ENCODE peak calls at places on chromosomes 12 and 14, in nine cellular contexts. One of them, this sample, is unnamed.

GRCh38 chr12:118409834-118410233 is 33.5 kb downstream of the SUDS3 start:
- DNase-seq in uterus: no peak
- DNase-seq in Peyer's patch: no peak
- DNase-seq in H54: no peak
- DNase-seq in NB4: no peak
- DNase-seq in ovary: no peak
- DNase-seq in right lobe of liver: no peak
- DNase-seq in suprapubic skin: no peak
- DNase-seq in breast epithelium: no peak
- DNase-seq in this sample: no peak

GRCh38 chr14:66009104-66009503 is 477.1 kb upstream of the CCDC196 start:
- DNase-seq in right lobe of liver: no peak
- DNase-seq in suprapubic skin: no peak
- DNase-seq in breast epithelium: no peak
- DNase-seq in Peyer's patch: no peak
- DNase-seq in H54: peak; percentile 13
- DNase-seq in NB4: no peak
- DNase-seq in ovary: no peak
- DNase-seq in uterus: no peak
- DNase-seq in this sample: no peak

GRCh38 chr12:70117670-70118069 is 125.6 kb upstream of the CNOT2 start:
- DNase-seq in NB4: no peak
- DNase-seq in H54: no peak
- DNase-seq in ovary: no peak
- DNase-seq in suprapubic skin: no peak
- DNase-seq in uterus: no peak
- DNase-seq in Peyer's patch: no peak
- DNase-seq in breast epithelium: no peak
- DNase-seq in right lobe of liver: no peak
- DNase-seq in this sample: no peak

GRCh38 chr14:63542231-63542999 is 762 bp downstream of the PPP2R5E start:
- DNase-seq in breast epithelium: peak; percentile 54
- DNase-seq in NB4: peak; percentile 36
- DNase-seq in ovary: peak; percentile 12
- DNase-seq in right lobe of liver: peak; percentile 48
- DNase-seq in Peyer's patch: peak; percentile 17
- DNase-seq in suprapubic skin: peak; percentile 59
- DNase-seq in uterus: peak; percentile 20
- DNase-seq in H54: peak; percentile 23
- DNase-seq in this sample: peak; percentile 56

GRCh38 chr12:94678849-94679248 is 28.5 kb upstream of the TMCC3 start:
- DNase-seq in uterus: no peak
- DNase-seq in suprapubic skin: no peak
- DNase-seq in right lobe of liver: no peak
- DNase-seq in NB4: no peak
- DNase-seq in H54: no peak
- DNase-seq in ovary: no peak
- DNase-seq in Peyer's patch: no peak
- DNase-seq in breast epithelium: no peak
- DNase-seq in this sample: no peak

GRCh38 chr12:122454739-122455138 is 32.3 kb upstream of the CLIP1 start:
- DNase-seq in breast epithelium: no peak
- DNase-seq in Peyer's patch: no peak
- DNase-seq in NB4: no peak
- DNase-seq in ovary: no peak
- DNase-seq in suprapubic skin: no peak
- DNase-seq in uterus: no peak
- DNase-seq in H54: no peak
- DNase-seq in right lobe of liver: no peak
- DNase-seq in this sample: no peak

GRCh38 chr12:780750-781379 is 28.5 kb downstream of the WNK1 start:
- DNase-seq in suprapubic skin: no peak
- DNase-seq in NB4: no peak
- DNase-seq in H54: no peak
- DNase-seq in ovary: no peak
- DNase-seq in breast epithelium: no peak
- DNase-seq in right lobe of liver: no peak
- DNase-seq in uterus: no peak
- DNase-seq in Peyer's patch: no peak
- DNase-seq in this sample: no peak

GRCh38 chr14:94175403-94176146 is 1.5 kb downstream of the PPP4R4 start:
- DNase-seq in uterus: no peak
- DNase-seq in right lobe of liver: no peak
- DNase-seq in H54: no peak
- DNase-seq in NB4: no peak
- DNase-seq in breast epithelium: no peak
- DNase-seq in suprapubic skin: no peak
- DNase-seq in Peyer's patch: no peak
- DNase-seq in ovary: no peak
- DNase-seq in this sample: no peak

DNA sequence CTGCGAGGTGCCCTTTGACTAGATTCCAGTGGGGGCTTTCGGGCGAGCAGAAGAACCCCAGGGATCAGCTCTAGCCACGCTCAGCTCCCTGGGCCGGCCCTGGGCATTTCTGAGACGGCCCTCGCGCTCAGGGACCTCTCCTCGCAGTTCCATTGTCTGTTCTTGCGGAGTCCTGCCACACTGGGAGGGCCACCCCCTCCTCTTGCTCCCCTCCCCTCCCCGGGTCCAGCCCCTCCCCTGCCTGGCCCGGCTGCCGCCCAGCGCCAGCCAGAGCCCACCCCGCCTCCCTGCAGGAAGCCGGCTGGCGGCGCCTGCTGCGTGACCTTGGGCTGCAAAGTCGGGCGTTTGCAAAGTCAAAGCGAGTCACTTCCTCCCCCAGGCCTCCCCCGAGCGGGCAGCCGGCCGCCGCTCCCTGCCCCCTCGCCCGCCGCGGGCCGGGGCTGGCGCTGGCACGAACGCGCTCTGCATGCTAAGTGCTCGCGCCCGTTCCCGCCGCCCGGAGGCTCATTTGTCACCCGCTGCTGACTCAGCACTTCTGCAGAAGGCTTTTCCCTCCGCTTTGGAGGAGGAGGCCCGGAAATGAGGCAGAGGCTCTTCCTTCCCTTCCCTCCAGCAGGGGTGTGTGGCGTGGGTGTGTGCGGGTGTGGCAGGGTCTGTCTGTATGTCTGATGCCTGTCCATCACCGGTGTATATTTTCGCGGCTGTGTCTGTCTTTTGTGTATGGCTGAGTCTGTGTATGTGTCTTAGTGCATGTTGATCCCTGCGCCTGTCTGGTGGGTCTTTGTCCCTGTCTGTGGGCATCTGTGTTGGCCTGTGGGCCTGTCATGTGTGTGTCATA is 72.0 kb downstream of the IRF2BPL start:
- DNase-seq in Peyer's patch: peak; percentile 83
- DNase-seq in ovary: peak; percentile 85
- DNase-seq in suprapubic skin: peak; percentile 95
- DNase-seq in H54: peak; percentile 56
- DNase-seq in NB4: peak; percentile 96
- DNase-seq in right lobe of liver: peak; percentile 94
- DNase-seq in uterus: peak; percentile 85
- DNase-seq in breast epithelium: peak; percentile 90
- DNase-seq in this sample: peak; percentile 99
- TF ChIP-seq POLR2A in Peyer's patch: peak; percentile 34
- TF ChIP-seq POLR2A in ovary: no peak
- TF ChIP-seq POLR2A in suprapubic skin: no peak
- TF ChIP-seq POLR2A in H54: no peak
- TF ChIP-seq POLR2A in NB4: no peak
- TF ChIP-seq POLR2A in right lobe of liver: peak; percentile 58
- TF ChIP-seq POLR2A in uterus: no peak
- TF ChIP-seq POLR2A in breast epithelium: no peak
- TF ChIP-seq POLR2A in this sample: peak; percentile 45

DNA sequence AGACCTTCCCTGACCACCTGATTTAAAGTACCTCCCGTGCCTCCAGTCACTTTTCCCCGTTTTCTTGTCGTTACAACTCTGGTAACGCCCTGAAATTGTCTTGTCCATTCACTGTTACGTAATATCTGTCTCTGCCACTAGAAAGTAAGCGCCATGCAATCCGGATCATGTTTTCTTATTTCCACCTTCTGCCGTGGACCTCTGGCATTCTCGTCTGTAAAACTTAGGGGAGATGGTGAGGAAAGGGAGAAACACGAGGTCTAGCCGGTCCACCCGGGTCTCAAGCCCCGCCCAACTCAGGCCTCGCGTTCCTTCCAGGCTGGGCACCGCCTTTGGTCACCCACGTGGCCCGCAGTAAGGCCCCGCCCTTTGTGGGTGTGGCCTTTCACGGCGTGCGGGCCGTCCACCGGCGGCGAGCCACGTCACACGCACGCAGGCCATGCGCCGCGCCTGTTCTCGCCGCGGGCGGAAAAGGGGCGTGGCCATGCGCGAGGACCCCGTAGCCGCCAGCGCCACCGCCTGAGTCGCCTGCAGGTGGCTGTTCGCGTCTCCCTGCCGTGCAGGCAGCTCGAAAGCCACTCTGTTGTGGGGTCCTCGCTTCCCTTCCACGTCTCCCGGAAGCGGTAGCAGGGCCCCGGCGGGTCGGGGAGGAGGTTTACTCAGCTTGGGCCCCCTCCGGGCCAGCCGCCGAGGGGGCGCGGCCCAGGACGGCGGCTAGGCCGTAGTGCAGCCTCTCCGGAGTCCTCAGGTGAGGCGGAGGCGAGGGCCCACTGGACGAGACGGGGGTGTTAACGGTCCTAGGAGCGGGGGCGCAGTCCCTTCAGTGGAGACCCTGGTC is at the start of gene GOLGA5:
- DNase-seq in H54: peak; percentile 90
- DNase-seq in Peyer's patch: peak; percentile 97
- DNase-seq in right lobe of liver: peak; percentile 98
- DNase-seq in ovary: peak; percentile 98
- DNase-seq in breast epithelium: peak; percentile 98
- DNase-seq in suprapubic skin: peak; percentile 98
- DNase-seq in NB4: peak; percentile 98
- DNase-seq in uterus: peak; percentile 95
- DNase-seq in this sample: peak; percentile 99
- TF ChIP-seq POLR2A in H54: peak; percentile 54
- TF ChIP-seq POLR2A in Peyer's patch: peak; percentile 76
- TF ChIP-seq POLR2A in right lobe of liver: peak; percentile 76
- TF ChIP-seq POLR2A in ovary: peak; percentile 38
- TF ChIP-seq POLR2A in breast epithelium: peak; percentile 63
- TF ChIP-seq POLR2A in suprapubic skin: peak; percentile 74
- TF ChIP-seq POLR2A in NB4: peak; percentile 75
- TF ChIP-seq POLR2A in uterus: peak; percentile 72
- TF ChIP-seq POLR2A in this sample: peak; percentile 85

GRCh38 chr12:26345471-26346003 is 150.2 kb downstream of the SSPN start:
- DNase-seq in right lobe of liver: no peak
- DNase-seq in suprapubic skin: no peak
- DNase-seq in Peyer's patch: no peak
- DNase-seq in H54: no peak
- DNase-seq in breast epithelium: no peak
- DNase-seq in ovary: no peak
- DNase-seq in NB4: peak; percentile 61
- DNase-seq in uterus: no peak
- DNase-seq in this sample: no peak
- TF ChIP-seq POLR2A in right lobe of liver: no peak
- TF ChIP-seq POLR2A in suprapubic skin: no peak
- TF ChIP-seq POLR2A in Peyer's patch: no peak
- TF ChIP-seq POLR2A in H54: no peak
- TF ChIP-seq POLR2A in breast epithelium: no peak
- TF ChIP-seq POLR2A in ovary: no peak
- TF ChIP-seq POLR2A in NB4: no peak
- TF ChIP-seq POLR2A in uterus: no peak
- TF ChIP-seq POLR2A in this sample: no peak

GRCh38 chr12:6233121-6233971 is 33.1 kb downstream of the CD9 start:
- DNase-seq in suprapubic skin: no peak
- DNase-seq in ovary: no peak
- DNase-seq in breast epithelium: no peak
- DNase-seq in Peyer's patch: no peak
- DNase-seq in NB4: peak; percentile 72
- DNase-seq in uterus: no peak
- DNase-seq in H54: no peak
- DNase-seq in right lobe of liver: no peak
- DNase-seq in this sample: peak; percentile 37
- TF ChIP-seq POLR2A in suprapubic skin: no peak
- TF ChIP-seq POLR2A in ovary: no peak
- TF ChIP-seq POLR2A in breast epithelium: no peak
- TF ChIP-seq POLR2A in Peyer's patch: peak; percentile 70
- TF ChIP-seq POLR2A in NB4: no peak
- TF ChIP-seq POLR2A in uterus: no peak
- TF ChIP-seq POLR2A in H54: no peak
- TF ChIP-seq POLR2A in right lobe of liver: no peak
- TF ChIP-seq POLR2A in this sample: no peak